ENCODE peak calls at places on chromosomes 11 and 22, in four cellular contexts. W, G, F and V are unnamed samples.

GRCh38 chr11:75925785-75926164 is 110.8 kb downstream of the UVRAG start:
- DNase-seq in W (no peak), G (no peak), F (no peak), V (no peak)

GRCh38 chr22:19748139-19748538 is 12.4 kb upstream of the TBX1 start:
- DNase-seq in W (no peak), G (no peak), F (no peak), V (no peak)

GRCh38 chr11:65084598-65085375 is 765 bp downstream of the ZFPL1 start:
- DNase-seq in W (no peak), G (no peak), F (no peak), V (no peak)

GRCh38 chr11:90243534-90243933 is 20.7 kb upstream of the CHORDC1 start:
- DNase-seq in W (no peak), G (peak), F (no peak), V (no peak)

GRCh38 chr11:94546886-94547285 is 3.2 kb downstream of the FUT4 start:
- DNase-seq in W (no peak), G (no peak), F (no peak), V (no peak)

GRCh38 chr11:116727990-116728389 is 44.8 kb downstream of the BUD13 start:
- DNase-seq in W (no peak), G (no peak), F (no peak), V (no peak)

GRCh38 chr11:2827256-2827655 is 58.3 kb downstream of the CDKN1C start:
- DNase-seq in W (no peak), G (no peak), F (no peak), V (no peak)

GRCh38 chr11:64245401-64245796 is 1.3 kb downstream of the PPP1R14B start:
- DNase-seq in W (no peak), G (peak), F (peak), V (peak)

GRCh38 chr11:111960916-111961315 is 23.8 kb downstream of the DIXDC1 start:
- DNase-seq in W (no peak), G (no peak), F (no peak), V (no peak)

GRCh38 chr22:38733329-38734202 is 22.2 kb downstream of the SUN2 start:
- DNase-seq in W (peak), G (no peak), F (peak), V (peak)

GRCh38 chr22:45124176-45124857 is 39.4 kb upstream of the NUP50 start:
- DNase-seq in W (peak), G (no peak), F (no peak), V (no peak)

GRCh38 chr11:91489989-91490388 is 734.6 kb upstream of the FAT3 start:
- DNase-seq in W (no peak), G (no peak), F (no peak), V (no peak)

GRCh38 chr11:64661146-64661545 is 61.9 kb downstream of the NRXN2 start:
- DNase-seq in W (peak), G (no peak), F (no peak), V (no peak)

GRCh38 chr11:62592216-62592815 is 993 bp upstream of the TUT1 start:
- DNase-seq in W (no peak), G (no peak), F (no peak), V (no peak)

GRCh38 chr11:413120-414081 is 1.4 kb downstream of the SIGIRR start:
- DNase-seq in W (no peak), G (no peak), F (no peak), V (peak)

GRCh38 chr11:73317373-73317772 is 9.3 kb downstream of the ARHGEF17 start:
- DNase-seq in W (peak), G (no peak), F (no peak), V (no peak)

GRCh38 chr11:104609297-104609696 is 289.0 kb downstream of the CASP12 start:
- DNase-seq in W (peak), G (no peak), F (peak), V (peak)

GRCh38 chr22:46091277-46091977 is 58.9 kb upstream of the PPARA start:
- DNase-seq in W (no peak), G (no peak), F (no peak), V (no peak)

GRCh38 chr11:77090046-77090372 is 12.6 kb upstream of the OMP start:
- DNase-seq in W (no peak), G (no peak), F (no peak), V (no peak)

GRCh38 chr11:76515494-76515893 is 70.7 kb downstream of the EMSY start:
- DNase-seq in W (peak), G (no peak), F (no peak), V (no peak)

GRCh38 chr22:40202225-40202944 is 24.7 kb downstream of the TNRC6B start:
- DNase-seq in W (no peak), G (no peak), F (no peak), V (no peak)

GRCh38 chr11:56782167-56782847 is 33.8 kb upstream of the OR9G4 start:
- DNase-seq in W (no peak), G (no peak), F (no peak), V (no peak)

GRCh38 chr11:35151241-35151640 is 12.3 kb downstream of the CD44 start:
- DNase-seq in W (no peak), G (no peak), F (no peak), V (no peak)

GRCh38 chr11:111733009-111733408 is 33.2 kb downstream of the PPP2R1B start:
- DNase-seq in W (peak), G (no peak), F (no peak), V (no peak)

GRCh38 chr22:20591295-20591645 is 83.9 kb downstream of the MED15 start:
- DNase-seq in W (no peak), G (no peak), F (no peak), V (no peak)

GRCh38 chr11:86438685-86439084 is 64.0 kb downstream of the CCDC81 start:
- DNase-seq in W (no peak), G (no peak), F (no peak), V (no peak)

GRCh38 chr11:55607545-55607944 is at the start of gene OR4C11:
- DNase-seq in W (no peak), G (no peak), F (no peak), V (no peak)

GRCh38 chr11:10622957-10623787 is 54.7 kb upstream of the LYVE1 start:
- DNase-seq in W (no peak), G (no peak), F (no peak), V (no peak)

GRCh38 chr11:11789735-11790369 is 51.9 kb upstream of the USP47 start:
- DNase-seq in W (peak), G (no peak), F (peak), V (peak)

GRCh38 chr11:115398333-115398732 is 105.9 kb downstream of the CADM1 start:
- DNase-seq in W (no peak), G (no peak), F (no peak), V (no peak)

GRCh38 chr22:24827305-24827704 is 21.3 kb downstream of the SGSM1 start:
- DNase-seq in W (no peak), G (peak), F (no peak), V (no peak)

GRCh38 chr11:96199563-96200025 is 143.4 kb downstream of the MAML2 start:
- DNase-seq in W (peak), G (no peak), F (peak), V (peak)

GRCh38 chr11:134393638-134394037 is 18.4 kb downstream of the B3GAT1 start:
- DNase-seq in W (no peak), G (no peak), F (no peak), V (no peak)

GRCh38 chr22:21951931-21952465 is 650 bp downstream of the PPM1F start:
- DNase-seq in W (peak), G (no peak), F (peak), V (peak)

GRCh38 chr22:20758688-20759087 is 15.2 kb upstream of the SERPIND1 start:
- DNase-seq in W (no peak), G (no peak), F (no peak), V (no peak)

GRCh38 chr22:40479887-40480538 is 109.6 kb downstream of the SGSM3 start:
- DNase-seq in W (peak), G (no peak), F (no peak), V (no peak)